ENCODE peak calls at places on chromosomes 12 and 14, in seven cellular contexts. N, T, K, Q, U, I and A are unnamed samples.

GRCh38 chr12:90333384-90333783 is 621.6 kb downstream of the CCER1 start:
- DNase-seq in Q (no peak), N (no peak), I (no peak), K (no peak), T (no peak), U (no peak), A (no peak)

GRCh38 chr14:78075610-78076277 is 94.4 kb upstream of the NRXN3 start:
- DNase-seq in U (no peak), N (peak; percentile 3), T (no peak), Q (no peak), K (no peak), I (no peak), A (no peak)

GRCh38 chr12:110367209-110367864 is 36.2 kb downstream of the ANAPC7 start:
- DNase-seq in N (no peak), T (no peak), I (no peak), K (no peak), U (no peak), Q (no peak), A (no peak)

GRCh38 chr12:9872743-9873142 is 3.6 kb upstream of the CLEC2B start:
- DNase-seq in I (no peak), U (no peak), T (no peak), Q (no peak), N (no peak), K (no peak), A (peak; percentile 46)

GRCh38 chr12:130441771-130442760 is 104.4 kb downstream of the PIWIL1 start:
- DNase-seq in K (no peak), Q (no peak), N (no peak), I (no peak), T (no peak), U (no peak), A (no peak)

GRCh38 chr12:96194901-96195844 is 998 bp downstream of the ELK3 start:
- DNase-seq in I (peak; percentile 68), Q (peak; percentile 77), K (peak; percentile 80), T (peak; percentile 75), U (peak; percentile 38), N (no peak), A (peak; percentile 38)

GRCh38 chr12:11651785-11652184 is 2.3 kb downstream of the ETV6 start:
- DNase-seq in Q (no peak), U (no peak), T (no peak), N (no peak), I (no peak), K (no peak), A (no peak)

GRCh38 chr12:33357181-33357580 is 82.4 kb downstream of the SYT10 start:
- DNase-seq in I (no peak), Q (no peak), U (no peak), K (no peak), T (no peak), N (no peak), A (no peak)

GRCh38 chr12:98736352-98737326 is 91.5 kb downstream of the APAF1 start:
- DNase-seq in N (peak; percentile 66), I (no peak), U (no peak), K (no peak), T (no peak), Q (peak; percentile 71), A (peak; percentile 33)

GRCh38 chr12:114444422-114445279 is 38.7 kb upstream of the TBX5 start:
- DNase-seq in N (no peak), T (no peak), U (no peak), Q (no peak), I (peak; percentile 49), K (no peak), A (no peak)

GRCh38 chr14:63493246-63493645 is 49.9 kb downstream of the PPP2R5E start:
- DNase-seq in I (no peak), U (no peak), K (no peak), N (no peak), T (peak; percentile 10), Q (peak; percentile 55), A (peak; percentile 54)

GRCh38 chr12:54159140-54159539 is 29.6 kb downstream of the SMUG1 start:
- DNase-seq in I (peak; percentile 88), T (peak; percentile 50), Q (peak; percentile 64), U (peak; percentile 92), K (peak; percentile 7), N (peak; percentile 61), A (peak; percentile 71)

GRCh38 chr12:115983226-115983798 is 294.2 kb downstream of the MED13L start:
- DNase-seq in Q (no peak), K (no peak), T (no peak), N (peak; percentile 4), U (peak; percentile 14), I (peak; percentile 75), A (peak; percentile 57)

GRCh38 chr12:119491814-119492213 is 101.8 kb upstream of the TMEM233 start:
- DNase-seq in N (no peak), Q (no peak), T (no peak), K (no peak), I (no peak), U (no peak), A (no peak)

GRCh38 chr14:75022655-75023054 is 19.9 kb downstream of the EIF2B2 start:
- DNase-seq in N (peak; percentile 40), T (no peak), Q (peak; percentile 49), K (no peak), I (no peak), U (peak; percentile 18), A (no peak)

GRCh38 chr12:86712425-86712843 is 456.2 kb upstream of the MGAT4C start:
- DNase-seq in U (no peak), T (peak; percentile 95), K (no peak), N (peak; percentile 41), Q (no peak), I (no peak), A (no peak)

GRCh38 chr12:100703337-100703736 is 91.2 kb upstream of the ANO4 start:
- DNase-seq in K (no peak), U (no peak), N (no peak), I (no peak), T (no peak), Q (no peak), A (no peak)

GRCh38 chr14:30158299-30158698 is 230.7 kb upstream of the PRKD1 start:
- DNase-seq in T (no peak), I (no peak), N (no peak), Q (no peak), U (no peak), K (no peak), A (no peak)

GRCh38 chr12:59041241-59042121 is 121.2 kb upstream of the LRIG3 start:
- DNase-seq in T (peak; percentile 36), Q (no peak), I (no peak), U (no peak), K (no peak), N (no peak), A (peak; percentile 80)

GRCh38 chr12:45235087-45236025 is 19.5 kb downstream of the ANO6 start:
- DNase-seq in K (no peak), Q (no peak), N (peak; percentile 16), U (no peak), I (no peak), T (peak; percentile 62), A (peak; percentile 90)

GRCh38 chr14:60904381-60904780 is 76.5 kb downstream of the TRMT5 start:
- DNase-seq in T (no peak), U (no peak), Q (no peak), N (no peak), I (no peak), K (no peak), A (no peak)

GRCh38 chr12:131922772-131923171 is 6.3 kb upstream of the PUS1 start:
- DNase-seq in T (no peak), U (no peak), K (no peak), N (no peak), I (no peak), Q (no peak), A (no peak)

DNA sequence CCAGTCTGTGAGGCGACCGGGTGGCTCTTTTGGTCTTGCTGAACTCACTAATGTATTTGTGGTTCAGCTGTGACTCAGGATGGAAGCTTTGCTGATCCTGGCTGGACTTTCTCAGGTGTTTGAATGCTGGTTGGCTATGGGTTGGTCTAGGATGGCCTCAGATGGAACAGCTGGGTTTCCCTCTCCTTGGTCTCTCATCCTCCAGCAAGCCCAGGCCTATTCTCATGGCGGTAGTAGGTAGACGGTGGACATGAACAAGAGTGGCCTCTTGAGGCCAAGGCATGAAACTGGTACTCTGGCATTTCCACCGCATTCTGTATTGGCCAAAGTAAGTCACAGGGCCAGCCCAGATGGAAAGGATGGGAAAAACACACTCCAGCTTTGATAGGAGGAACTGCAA is 11.8 kb upstream of the POLR3B start:
- DNase-seq in N (peak; percentile 77), T (peak; percentile 51), I (no peak), K (no peak), Q (peak; percentile 25), U (peak; percentile 27), A (peak; percentile 51)
- TF ChIP-seq JUND in N (no peak), T (no peak), I (no peak), K (no peak), Q (no peak), U (no peak), A (no peak)

DNA sequence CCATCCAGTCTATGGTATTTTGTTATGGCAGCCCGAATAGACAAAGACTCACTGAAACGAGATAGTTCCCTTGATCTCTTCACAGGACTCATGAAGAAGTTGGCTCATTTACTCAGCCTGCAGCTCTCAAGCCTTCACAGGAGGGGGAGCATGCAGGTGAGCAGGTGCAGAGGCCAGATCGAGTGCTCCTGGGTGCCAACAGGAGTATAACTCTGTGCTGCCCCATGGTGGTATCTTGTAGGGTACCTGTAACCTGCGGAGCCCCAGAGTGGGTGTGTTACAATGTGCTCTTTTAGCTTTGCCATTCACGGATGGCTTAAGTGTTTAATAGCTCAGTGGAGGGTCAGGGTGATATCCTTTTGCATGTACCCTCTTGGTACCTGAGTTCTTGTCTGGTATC is 159.5 kb downstream of the METTL25 start:
- DNase-seq in N (no peak), U (no peak), I (no peak), Q (no peak), K (no peak), T (no peak), A (no peak)
- TF ChIP-seq JUND in N (no peak), U (no peak), I (no peak), Q (no peak), K (no peak), T (no peak), A (no peak)

GRCh38 chr12:60112778-60113177 is 516.9 kb downstream of the SLC16A7 start:
- DNase-seq in I (no peak), U (no peak), Q (no peak), T (no peak), K (no peak), N (no peak), A (no peak)
- TF ChIP-seq JUND in I (no peak), U (no peak), Q (no peak), T (no peak), K (no peak), N (no peak), A (no peak)

DNA sequence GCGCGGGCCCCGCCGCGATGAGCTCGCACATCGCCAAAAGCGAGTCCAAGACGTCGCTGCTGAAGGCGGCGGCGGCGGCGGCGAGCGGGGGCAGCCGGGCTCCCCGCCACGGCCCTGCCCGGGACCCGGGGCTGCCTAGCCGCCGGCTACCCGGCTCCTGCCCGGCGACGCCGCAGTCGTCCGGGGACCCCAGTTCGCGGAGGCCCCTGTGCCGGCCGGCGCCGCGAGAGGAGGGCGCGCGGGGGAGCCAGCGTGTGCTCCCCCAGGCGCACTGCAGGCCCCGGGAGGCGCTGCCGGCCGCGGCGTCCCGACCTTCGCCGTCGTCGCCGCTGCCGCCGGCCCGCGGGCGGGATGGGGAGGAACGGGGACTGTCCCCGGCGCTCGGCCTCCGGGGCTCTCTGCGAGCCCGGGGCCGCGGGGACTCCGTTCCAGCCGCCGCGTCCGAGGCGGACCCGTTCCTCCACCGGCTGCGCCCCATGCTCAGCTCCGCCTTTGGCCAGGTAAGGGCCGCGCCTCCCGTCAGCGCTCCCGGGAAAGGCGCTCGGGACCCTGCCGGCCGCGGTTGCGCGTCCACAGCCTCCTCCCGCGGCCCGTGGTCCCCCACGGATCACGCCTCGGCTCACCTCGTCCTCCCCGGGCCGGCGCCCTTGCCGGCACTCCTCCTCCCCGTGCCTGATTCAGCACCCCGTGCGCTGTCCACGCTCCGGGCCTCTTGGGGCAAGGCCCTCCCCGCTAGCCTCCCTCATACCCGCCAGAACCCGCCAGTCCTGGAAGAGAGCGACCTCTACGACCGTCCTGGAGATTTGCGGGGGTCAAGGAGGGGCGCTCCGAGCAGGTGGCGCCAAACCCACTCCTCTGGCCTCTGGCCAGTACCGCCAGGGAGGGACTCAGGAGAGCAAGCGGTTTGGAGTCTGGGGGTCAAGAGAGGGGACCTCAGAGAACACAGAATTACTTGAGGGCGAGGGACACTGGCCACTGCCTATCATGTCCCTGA is 711 bp downstream of the CABP1 start:
- DNase-seq in K (no peak), I (peak; percentile 88), T (no peak), N (peak; percentile 22), Q (peak; percentile 71), U (peak; percentile 66), A (peak; percentile 85)
- TF ChIP-seq JUND in K (no peak), I (no peak), T (no peak), N (no peak), Q (no peak), U (no peak), A (no peak)